ENCODE peak calls at places on chromosome X, in six cellular contexts. F is right cardiac atrium, N is amniotic stem cell, C is upper lobe of right lung, M is keratinocyte, O is neuronal stem cell. G is an unnamed sample.

GRCh38 chrX:40078489-40079288 is 19.1 kb downstream of the BCOR start:
- DNase-seq in F (no peak), N (no peak), C (no peak), M (no peak), O (no peak), G (no peak)

GRCh38 chrX:123189318-123189717 is 5.2 kb downstream of the GRIA3 start:
- DNase-seq in F (no peak), N (no peak), C (no peak), M (no peak), O (no peak), G (no peak)

GRCh38 chrX:115948018-115948923 is 222.3 kb upstream of the AGTR2 start:
- DNase-seq in F (no peak), N (no peak), C (no peak), M (no peak), O (no peak), G (no peak)

GRCh38 chrX:113473418-113473817 is 632.8 kb upstream of the AMOT start:
- DNase-seq in F (no peak), N (no peak), C (no peak), M (no peak), O (no peak), G (no peak)

GRCh38 chrX:134717698-134718328 is 59.5 kb upstream of the PLAC1 start:
- DNase-seq in F (no peak), N (no peak), C (no peak), M (no peak), O (no peak), G (no peak)

GRCh38 chrX:66633541-66633940 is 5.3 kb downstream of the EDA2R start:
- DNase-seq in F (no peak), N (peak; percentile 15), C (no peak), M (no peak), O (no peak), G (no peak)

GRCh38 chrX:46582325-46582724 is 8.8 kb downstream of the CHST7 start:
- DNase-seq in F (no peak), N (no peak), C (no peak), M (peak; percentile 15), O (no peak), G (no peak)

GRCh38 chrX:39969099-39969825 is 128.5 kb downstream of the BCOR start:
- DNase-seq in F (no peak), N (no peak), C (no peak), M (no peak), O (no peak), G (peak; percentile 58)

GRCh38 chrX:124211312-124211942 is 121.0 kb upstream of the TEX13D start:
- DNase-seq in F (no peak), N (peak; percentile 1), C (no peak), M (no peak), O (no peak), G (no peak)

GRCh38 chrX:66638591-66639500 is at the start of gene EDA2R:
- DNase-seq in F (peak; percentile 18), N (peak; percentile 67), C (no peak), M (peak; percentile 63), O (peak; percentile 71), G (no peak)

GRCh38 chrX:30906726-30907125 is 17.7 kb upstream of the TAB3 start:
- DNase-seq in F (no peak), N (no peak), C (no peak), M (no peak), O (no peak), G (no peak)

GRCh38 chrX:120560405-120560841 is 339 bp downstream of the CUL4B start:
- DNase-seq in F (no peak), N (peak; percentile 40), C (no peak), M (no peak), O (no peak), G (no peak)

GRCh38 chrX:34629572-34629971 is 27.5 kb downstream of the TMEM47 start:
- DNase-seq in F (no peak), N (no peak), C (no peak), M (no peak), O (no peak), G (no peak)

GRCh38 chrX:9282325-9282724 is 182.5 kb upstream of the TBL1X start:
- DNase-seq in F (no peak), N (no peak), C (no peak), M (no peak), O (no peak), G (no peak)

GRCh38 chrX:71118985-71119535 is 664 bp downstream of the MED12 start:
- DNase-seq in F (no peak), N (no peak), C (no peak), M (no peak), O (no peak), G (no peak)

GRCh38 chrX:149010026-149010898 is 494.8 kb downstream of the IDS start:
- DNase-seq in F (no peak), N (no peak), C (no peak), M (no peak), O (no peak), G (no peak)

GRCh38 chrX:78111140-78111931 is 7.3 kb downstream of the PGK1 start:
- DNase-seq in F (no peak), N (no peak), C (no peak), M (no peak), O (no peak), G (no peak)

GRCh38 chrX:131067846-131068745 is 9.9 kb downstream of the ARHGAP36 start:
- DNase-seq in F (no peak), N (no peak), C (no peak), M (no peak), O (no peak), G (no peak)

GRCh38 chrX:110315541-110315940 is 2.3 kb downstream of the AMMECR1 start:
- DNase-seq in F (no peak), N (no peak), C (no peak), M (no peak), O (no peak), G (no peak)

GRCh38 chrX:1442724-1443367 is 9.9 kb downstream of the ASMTL start:
- DNase-seq in F (peak; percentile 1), N (no peak), C (peak; percentile 34), M (no peak), O (no peak), G (peak; percentile 42)

GRCh38 chrX:118183606-118184005 is 67.0 kb upstream of the KLHL13 start:
- DNase-seq in F (no peak), N (no peak), C (no peak), M (no peak), O (no peak), G (no peak)

G was measured in posterior vena cava.